ENCODE peak calls at places on chromosomes 16 and 17, in four cellular contexts. P is tibial artery, Q is astrocyte of the spinal cord, J is neural crest cell. G is an unnamed sample.

GRCh38 chr16:62954144-62955032 is 918.1 kb upstream of the CDH8 start:
- DNase-seq in Q (no peak), P (no peak), J (no peak), G (no peak)

GRCh38 chr17:38464723-38465419 is 36.6 kb downstream of the ARHGAP23 start:
- DNase-seq in Q (peak; percentile 97), J (no peak), P (peak; percentile 97), G (peak; percentile 71)

GRCh38 chr17:16328997-16329396 is 24.3 kb downstream of the CENPV start:
- DNase-seq in J (no peak), P (peak; percentile 21), Q (peak; percentile 33), G (no peak)

GRCh38 chr16:1612320-1613111 is at the start of gene CRAMP1:
- DNase-seq in P (peak; percentile 68), Q (no peak), J (peak; percentile 17), G (peak; percentile 47)

GRCh38 chr17:54996441-54996840 is 27.9 kb downstream of the STXBP4 start:
- DNase-seq in J (no peak), P (no peak), Q (no peak), G (no peak)

GRCh38 chr16:73036074-73036826 is 11.7 kb downstream of the ZFHX3 start:
- DNase-seq in Q (no peak), P (no peak), J (no peak), G (no peak)

GRCh38 chr16:57663436-57663835 is 4.7 kb upstream of the ADGRG3 start:
- DNase-seq in P (no peak), Q (no peak), J (no peak), G (no peak)

GRCh38 chr16:88616736-88617135 is 21.6 kb upstream of the IL17C start:
- DNase-seq in Q (no peak), J (no peak), P (no peak), G (no peak)

GRCh38 chr17:75575728-75576127 is 11.9 kb upstream of the MYO15B start:
- DNase-seq in P (no peak), J (no peak), Q (no peak), G (no peak)

GRCh38 chr17:71057448-71057847 is 888.1 kb downstream of the KCNJ2 start:
- DNase-seq in Q (no peak), J (no peak), P (no peak), G (no peak)

GRCh38 chr17:77473615-77474226 is 333.0 kb downstream of the SEC14L1 start:
- DNase-seq in J (no peak), Q (no peak), P (no peak), G (no peak)

GRCh38 chr17:69757794-69758430 is 317.1 kb upstream of the KCNJ16 start:
- DNase-seq in P (no peak), Q (peak; percentile 40), J (no peak), G (no peak)

GRCh38 chr17:55576237-55576998 is 65.2 kb upstream of the SMIM36 start:
- DNase-seq in J (no peak), P (no peak), Q (peak; percentile 90), G (no peak)

GRCh38 chr16:13919330-13919682 is 648 bp upstream of the ERCC4 start:
- DNase-seq in J (no peak), P (no peak), Q (peak; percentile 55), G (no peak)

GRCh38 chr16:78323315-78323714 is 223.9 kb downstream of the WWOX start:
- DNase-seq in P (no peak), J (no peak), Q (no peak), G (no peak)

GRCh38 chr16:11668590-11669379 is 530 bp downstream of the SNN start:
- DNase-seq in Q (no peak), J (no peak), P (peak; percentile 63), G (peak; percentile 34)

GRCh38 chr16:87101903-87102302 is 215.3 kb downstream of the C16orf95 start:
- DNase-seq in J (no peak), Q (peak; percentile 62), P (no peak), G (no peak)

GRCh38 chr17:4898351-4898750 is 985 bp upstream of the C17orf107 start:
- DNase-seq in J (no peak), Q (no peak), P (no peak), G (no peak)

GRCh38 chr16:31504159-31504558 is 4.0 kb downstream of the RUSF1 start:
- DNase-seq in P (no peak), J (no peak), Q (no peak), G (no peak)

GRCh38 chr17:39800540-39800939 is 62.8 kb downstream of the GRB7 start:
- DNase-seq in Q (no peak), P (no peak), J (no peak), G (no peak)

GRCh38 chr17:50890675-50891516 is 24.7 kb upstream of the TOB1 start:
- DNase-seq in Q (no peak), J (no peak), P (no peak), G (no peak)

GRCh38 chr17:38460716-38461650 is 32.7 kb downstream of the ARHGAP23 start:
- DNase-seq in P (no peak), J (no peak), Q (no peak), G (no peak)

GRCh38 chr16:88086571-88087516 is 135.6 kb downstream of the BANP start:
- DNase-seq in Q (no peak), P (no peak), J (no peak), G (no peak)

GRCh38 chr16:58366247-58367031 is 25.8 kb upstream of the GINS3 start:
- DNase-seq in Q (peak; percentile 53), J (no peak), P (no peak), G (no peak)

GRCh38 chr16:12793120-12793889 is 10.4 kb downstream of the CPPED1 start:
- DNase-seq in P (no peak), J (no peak), Q (no peak), G (no peak)

GRCh38 chr17:2054262-2054739 is 602 bp upstream of the HIC1 start:
- DNase-seq in P (no peak), Q (peak; percentile 69), J (no peak), G (no peak)

GRCh38 chr16:80986557-80986956 is 20.1 kb downstream of the CMC2 start:
- DNase-seq in P (no peak), J (no peak), Q (no peak), G (no peak)

GRCh38 chr16:28981517-28981916 is 3.3 kb upstream of the LAT start:
- DNase-seq in Q (no peak), J (peak; percentile 37), P (no peak), G (peak; percentile 45)
- TF ChIP-seq CTCF in Q (peak; percentile 70), J (peak; percentile 65), P (no peak), G (peak; percentile 63)

GRCh38 chr16:68380348-68380670 is 68.0 kb downstream of the SMPD3 start:
- DNase-seq in Q (no peak), J (no peak), P (no peak), G (no peak)

GRCh38 chr16:68381363-68381724 is 67.0 kb downstream of the SMPD3 start:
- DNase-seq in P (no peak), Q (no peak), J (no peak), G (no peak)

GRCh38 chr16:68383858-68384257 is 64.5 kb downstream of the SMPD3 start:
- DNase-seq in J (no peak), P (no peak), Q (no peak), G (no peak)

GRCh38 chr16:68380676-68381362 is 67.5 kb downstream of the SMPD3 start:
- DNase-seq in J (no peak), Q (no peak), P (no peak), G (no peak)

GRCh38 chr16:68382296-68382718 is 66.0 kb downstream of the SMPD3 start:
- DNase-seq in P (no peak), J (no peak), Q (no peak), G (no peak)
- TF ChIP-seq CTCF in P (no peak), J (peak; percentile 44), Q (peak; percentile 29), G (peak; percentile 23)

DNA sequence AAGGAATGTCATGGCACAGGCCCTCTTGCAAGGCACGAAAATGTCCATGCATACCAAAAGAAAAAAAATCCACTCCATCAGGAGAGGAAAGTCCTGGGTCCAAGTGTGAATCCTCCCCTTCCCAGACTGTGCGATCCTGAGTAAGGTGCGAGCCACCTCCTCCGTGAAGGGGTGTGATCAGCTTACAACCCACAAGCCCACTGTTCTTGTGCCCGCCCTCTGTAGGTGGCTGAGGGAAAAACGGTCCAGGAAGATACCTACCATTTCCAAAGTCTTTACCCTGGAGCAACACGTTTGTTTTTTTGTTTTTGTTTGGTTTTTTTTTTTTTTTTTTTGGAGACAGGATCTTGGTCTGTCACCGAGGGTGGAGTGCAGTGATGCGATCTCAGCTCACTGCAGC is 116.5 kb downstream of the ZNF423 start:
- DNase-seq in J (no peak), Q (no peak), P (no peak), G (peak; percentile 39)
- TF ChIP-seq CTCF in J (peak; percentile 22), Q (peak; percentile 19), P (no peak), G (peak; percentile 24)

DNA sequence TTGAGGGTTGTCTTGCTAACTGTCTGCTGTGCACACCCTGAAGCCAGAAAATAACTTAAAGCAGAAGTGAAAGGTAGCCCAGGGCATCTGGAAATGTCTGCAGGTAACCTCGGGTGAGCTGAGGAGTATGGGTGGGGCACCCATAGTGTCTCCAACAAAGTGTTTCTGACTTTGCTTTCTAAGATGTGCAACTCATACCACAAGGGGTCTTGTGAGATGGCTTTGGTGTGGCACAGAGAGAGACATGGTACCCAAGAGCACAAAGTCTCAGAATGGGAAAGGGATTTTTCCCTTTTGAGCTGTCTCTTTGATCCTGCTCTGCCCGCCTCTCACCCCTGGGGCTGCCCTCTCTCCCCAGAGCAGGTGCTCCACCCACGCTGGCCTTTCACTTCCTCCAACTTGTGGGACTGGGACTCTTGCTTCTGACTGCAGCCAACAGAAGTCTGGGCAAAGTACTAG is 6.9 kb downstream of the CHD9 start:
- DNase-seq in P (no peak), J (no peak), Q (no peak), G (no peak)
- TF ChIP-seq CTCF in P (no peak), J (no peak), Q (no peak), G (no peak)

GRCh38 chr17:80153004-80153403 is 6.1 kb upstream of the EIF4A3 start:
- DNase-seq in Q (no peak), P (no peak), J (no peak), G (no peak)
- TF ChIP-seq CTCF in Q (no peak), P (no peak), J (no peak), G (no peak)

GRCh38 chr17:14297161-14297851 is 3.6 kb upstream of the HS3ST3B1 start:
- DNase-seq in Q (peak; percentile 51), P (no peak), J (no peak), G (peak; percentile 74)
- TF ChIP-seq CTCF in Q (peak; percentile 30), P (no peak), J (peak; percentile 61), G (no peak)

G was measured in nephron progenitor cell.